ENCODE peak calls at places on chromosome 15, in nine cellular contexts. One of them, this sample, is unnamed. For H3K9me3, the result is how much of the 10 kb centered on the place peaks cover.

GRCh38 chr15:39803016-39803415 is 20.4 kb upstream of the FSIP1 start:
- DNase-seq in body of pancreas: no peak
- DNase-seq in naive thymus-derived CD4-positive, alpha-beta T cell: no peak
- DNase-seq in gastrocnemius medialis: no peak
- DNase-seq in CD8-positive, alpha-beta T cell: no peak
- DNase-seq in tibial artery: no peak
- DNase-seq in H9: no peak
- DNase-seq in astrocyte: no peak
- DNase-seq in A549: no peak
- DNase-seq in this sample: no peak

GRCh38 chr15:41494190-41494921 is 682 bp downstream of the ITPKA start:
- DNase-seq in body of pancreas: peak
- DNase-seq in naive thymus-derived CD4-positive, alpha-beta T cell: peak
- DNase-seq in gastrocnemius medialis: no peak
- DNase-seq in CD8-positive, alpha-beta T cell: peak
- DNase-seq in tibial artery: no peak
- DNase-seq in H9: peak
- DNase-seq in astrocyte: no peak
- DNase-seq in A549: peak
- DNase-seq in this sample: no peak

GRCh38 chr15:23483821-23484299 is 36.8 kb upstream of the GOLGA6L2 start:
- DNase-seq in body of pancreas: no peak
- DNase-seq in naive thymus-derived CD4-positive, alpha-beta T cell: no peak
- DNase-seq in gastrocnemius medialis: no peak
- DNase-seq in CD8-positive, alpha-beta T cell: no peak
- DNase-seq in tibial artery: no peak
- DNase-seq in H9: no peak
- DNase-seq in astrocyte: peak
- DNase-seq in A549: peak
- DNase-seq in this sample: no peak

GRCh38 chr15:75027551-75027950 is 4.2 kb downstream of the PPCDC start:
- DNase-seq in body of pancreas: no peak
- DNase-seq in naive thymus-derived CD4-positive, alpha-beta T cell: no peak
- DNase-seq in gastrocnemius medialis: no peak
- DNase-seq in CD8-positive, alpha-beta T cell: no peak
- DNase-seq in tibial artery: no peak
- DNase-seq in H9: no peak
- DNase-seq in astrocyte: no peak
- DNase-seq in A549: no peak
- DNase-seq in this sample: no peak

GRCh38 chr15:51494411-51495314 is 127.9 kb downstream of the DMXL2 start:
- DNase-seq in body of pancreas: no peak
- DNase-seq in naive thymus-derived CD4-positive, alpha-beta T cell: no peak
- DNase-seq in gastrocnemius medialis: no peak
- DNase-seq in CD8-positive, alpha-beta T cell: no peak
- DNase-seq in tibial artery: no peak
- DNase-seq in H9: no peak
- DNase-seq in astrocyte: peak
- DNase-seq in A549: no peak
- DNase-seq in this sample: no peak

GRCh38 chr15:68608206-68608843 is 29.5 kb downstream of the CORO2B start:
- DNase-seq in body of pancreas: peak
- DNase-seq in naive thymus-derived CD4-positive, alpha-beta T cell: no peak
- DNase-seq in gastrocnemius medialis: peak
- DNase-seq in CD8-positive, alpha-beta T cell: no peak
- DNase-seq in tibial artery: peak
- DNase-seq in H9: peak
- DNase-seq in astrocyte: no peak
- DNase-seq in A549: no peak
- DNase-seq in this sample: no peak

GRCh38 chr15:42940527-42940926 is 19.9 kb upstream of the TTBK2 start:
- DNase-seq in body of pancreas: no peak
- DNase-seq in naive thymus-derived CD4-positive, alpha-beta T cell: no peak
- DNase-seq in gastrocnemius medialis: no peak
- DNase-seq in CD8-positive, alpha-beta T cell: no peak
- DNase-seq in tibial artery: no peak
- DNase-seq in H9: no peak
- DNase-seq in astrocyte: no peak
- DNase-seq in A549: no peak
- DNase-seq in this sample: no peak

GRCh38 chr15:35507932-35508638 is 37.9 kb downstream of the DPH6 start:
- DNase-seq in body of pancreas: no peak
- DNase-seq in naive thymus-derived CD4-positive, alpha-beta T cell: no peak
- DNase-seq in gastrocnemius medialis: no peak
- DNase-seq in CD8-positive, alpha-beta T cell: no peak
- DNase-seq in tibial artery: no peak
- DNase-seq in H9: no peak
- DNase-seq in astrocyte: no peak
- DNase-seq in A549: no peak
- DNase-seq in this sample: no peak

GRCh38 chr15:88897456-88898194 is 2.3 kb upstream of the HAPLN3 start:
- DNase-seq in body of pancreas: peak
- DNase-seq in naive thymus-derived CD4-positive, alpha-beta T cell: peak
- DNase-seq in gastrocnemius medialis: peak
- DNase-seq in CD8-positive, alpha-beta T cell: peak
- DNase-seq in tibial artery: peak
- DNase-seq in H9: no peak
- DNase-seq in astrocyte: peak
- DNase-seq in A549: peak
- DNase-seq in this sample: peak

GRCh38 chr15:36390491-36390890 is 188.9 kb upstream of the CDIN1 start:
- DNase-seq in body of pancreas: no peak
- DNase-seq in naive thymus-derived CD4-positive, alpha-beta T cell: no peak
- DNase-seq in gastrocnemius medialis: no peak
- DNase-seq in CD8-positive, alpha-beta T cell: no peak
- DNase-seq in tibial artery: no peak
- DNase-seq in H9: no peak
- DNase-seq in astrocyte: no peak
- DNase-seq in A549: no peak
- DNase-seq in this sample: no peak

GRCh38 chr15:100121285-100121684 is 220.5 kb downstream of the ADAMTS17 start:
- DNase-seq in body of pancreas: no peak
- DNase-seq in naive thymus-derived CD4-positive, alpha-beta T cell: no peak
- DNase-seq in gastrocnemius medialis: no peak
- DNase-seq in CD8-positive, alpha-beta T cell: no peak
- DNase-seq in tibial artery: no peak
- DNase-seq in H9: no peak
- DNase-seq in astrocyte: no peak
- DNase-seq in A549: no peak
- DNase-seq in this sample: no peak

GRCh38 chr15:57112178-57112577 is 193.7 kb downstream of the TCF12 start:
- DNase-seq in body of pancreas: no peak
- DNase-seq in naive thymus-derived CD4-positive, alpha-beta T cell: no peak
- DNase-seq in gastrocnemius medialis: peak
- DNase-seq in CD8-positive, alpha-beta T cell: no peak
- DNase-seq in tibial artery: no peak
- DNase-seq in H9: no peak
- DNase-seq in astrocyte: peak
- DNase-seq in A549: no peak
- DNase-seq in this sample: no peak

GRCh38 chr15:99857836-99858235 is 124.6 kb upstream of the LYSMD4 start:
- DNase-seq in body of pancreas: no peak
- DNase-seq in naive thymus-derived CD4-positive, alpha-beta T cell: no peak
- DNase-seq in gastrocnemius medialis: no peak
- DNase-seq in CD8-positive, alpha-beta T cell: no peak
- DNase-seq in tibial artery: no peak
- DNase-seq in H9: no peak
- DNase-seq in astrocyte: no peak
- DNase-seq in A549: no peak
- DNase-seq in this sample: no peak

GRCh38 chr15:82122754-82123400 is 77.1 kb upstream of the MEX3B start:
- DNase-seq in body of pancreas: no peak
- DNase-seq in naive thymus-derived CD4-positive, alpha-beta T cell: no peak
- DNase-seq in gastrocnemius medialis: peak
- DNase-seq in CD8-positive, alpha-beta T cell: no peak
- DNase-seq in tibial artery: peak
- DNase-seq in H9: no peak
- DNase-seq in astrocyte: peak
- DNase-seq in A549: peak
- DNase-seq in this sample: no peak

GRCh38 chr15:74614744-74615312 is 808 bp upstream of the CLK3 start:
- DNase-seq in body of pancreas: peak
- DNase-seq in naive thymus-derived CD4-positive, alpha-beta T cell: peak
- DNase-seq in gastrocnemius medialis: peak
- DNase-seq in CD8-positive, alpha-beta T cell: peak
- DNase-seq in tibial artery: peak
- DNase-seq in H9: peak
- DNase-seq in astrocyte: peak
- DNase-seq in A549: peak
- DNase-seq in this sample: peak

GRCh38 chr15:66071621-66072295 is 181.8 kb downstream of the MEGF11 start:
- DNase-seq in body of pancreas: no peak
- DNase-seq in naive thymus-derived CD4-positive, alpha-beta T cell: no peak
- DNase-seq in gastrocnemius medialis: no peak
- DNase-seq in CD8-positive, alpha-beta T cell: no peak
- DNase-seq in tibial artery: no peak
- DNase-seq in H9: no peak
- DNase-seq in astrocyte: peak
- DNase-seq in A549: no peak
- DNase-seq in this sample: no peak

GRCh38 chr15:96362759-96363678 is 32.5 kb downstream of the NR2F2 start:
- DNase-seq in body of pancreas: no peak
- DNase-seq in naive thymus-derived CD4-positive, alpha-beta T cell: no peak
- DNase-seq in gastrocnemius medialis: no peak
- DNase-seq in CD8-positive, alpha-beta T cell: no peak
- DNase-seq in tibial artery: no peak
- DNase-seq in H9: peak
- DNase-seq in astrocyte: no peak
- DNase-seq in A549: no peak
- DNase-seq in this sample: no peak

GRCh38 chr15:59157840-59158700 is 48.6 kb upstream of the LDHAL6B start:
- DNase-seq in body of pancreas: no peak
- DNase-seq in naive thymus-derived CD4-positive, alpha-beta T cell: no peak
- DNase-seq in gastrocnemius medialis: no peak
- DNase-seq in CD8-positive, alpha-beta T cell: no peak
- DNase-seq in tibial artery: no peak
- DNase-seq in H9: no peak
- DNase-seq in astrocyte: no peak
- DNase-seq in A549: no peak
- DNase-seq in this sample: no peak

GRCh38 chr15:63892794-63893441 is 59.2 kb upstream of the HERC1 start:
- DNase-seq in body of pancreas: no peak
- DNase-seq in naive thymus-derived CD4-positive, alpha-beta T cell: peak
- DNase-seq in gastrocnemius medialis: no peak
- DNase-seq in CD8-positive, alpha-beta T cell: peak
- DNase-seq in tibial artery: peak
- DNase-seq in H9: no peak
- DNase-seq in astrocyte: no peak
- DNase-seq in A549: no peak
- DNase-seq in this sample: peak

GRCh38 chr15:63895787-63896218 is 62.1 kb upstream of the HERC1 start:
- DNase-seq in body of pancreas: no peak
- DNase-seq in naive thymus-derived CD4-positive, alpha-beta T cell: no peak
- DNase-seq in gastrocnemius medialis: no peak
- DNase-seq in CD8-positive, alpha-beta T cell: no peak
- DNase-seq in tibial artery: no peak
- DNase-seq in H9: no peak
- DNase-seq in astrocyte: no peak
- DNase-seq in A549: no peak
- DNase-seq in this sample: no peak

GRCh38 chr15:63893866-63894661 is 60.3 kb upstream of the HERC1 start:
- DNase-seq in body of pancreas: no peak
- DNase-seq in naive thymus-derived CD4-positive, alpha-beta T cell: no peak
- DNase-seq in gastrocnemius medialis: peak
- DNase-seq in CD8-positive, alpha-beta T cell: no peak
- DNase-seq in tibial artery: no peak
- DNase-seq in H9: no peak
- DNase-seq in astrocyte: no peak
- DNase-seq in A549: no peak
- DNase-seq in this sample: no peak

GRCh38 chr15:63895194-63895593 is 61.4 kb upstream of the HERC1 start:
- DNase-seq in body of pancreas: no peak
- DNase-seq in naive thymus-derived CD4-positive, alpha-beta T cell: no peak
- DNase-seq in gastrocnemius medialis: no peak
- DNase-seq in CD8-positive, alpha-beta T cell: no peak
- DNase-seq in tibial artery: no peak
- DNase-seq in H9: no peak
- DNase-seq in astrocyte: no peak
- DNase-seq in A549: no peak
- DNase-seq in this sample: no peak

GRCh38 chr15:63894662-63894949 is 60.9 kb upstream of the HERC1 start:
- DNase-seq in body of pancreas: no peak
- DNase-seq in naive thymus-derived CD4-positive, alpha-beta T cell: no peak
- DNase-seq in gastrocnemius medialis: no peak
- DNase-seq in CD8-positive, alpha-beta T cell: no peak
- DNase-seq in tibial artery: no peak
- DNase-seq in H9: no peak
- DNase-seq in astrocyte: no peak
- DNase-seq in A549: no peak
- DNase-seq in this sample: no peak
- H3K9me3 ChIP-seq in body of pancreas: under half
- H3K9me3 ChIP-seq in naive thymus-derived CD4-positive, alpha-beta T cell: under half
- H3K9me3 ChIP-seq in gastrocnemius medialis: under half
- H3K9me3 ChIP-seq in CD8-positive, alpha-beta T cell: under half
- H3K9me3 ChIP-seq in tibial artery: under half
- H3K9me3 ChIP-seq in H9: under half
- H3K9me3 ChIP-seq in astrocyte: under half
- H3K9me3 ChIP-seq in A549: under half
- H3K9me3 ChIP-seq in this sample: under half

DNA sequence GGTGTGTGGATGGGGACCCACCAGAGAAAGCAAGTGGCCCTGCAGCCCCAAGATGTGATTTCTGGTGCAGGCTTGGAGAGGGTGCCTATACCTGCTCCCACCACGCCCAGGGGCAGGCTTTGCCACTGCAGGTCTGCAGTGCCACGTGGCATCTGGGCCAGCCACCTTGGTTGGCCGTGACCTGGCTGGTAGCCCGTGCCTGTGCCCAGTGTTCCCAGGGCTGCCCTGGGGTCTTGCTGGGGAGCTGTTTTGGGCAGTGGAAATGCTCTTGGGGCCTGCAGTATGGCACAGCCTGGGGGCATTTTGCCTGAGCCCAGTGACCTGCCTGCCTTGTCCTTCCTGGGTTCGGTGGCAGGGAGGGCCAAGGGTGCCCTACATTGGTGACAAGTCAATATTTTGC is 203.4 kb downstream of the UBE3A start:
- DNase-seq in body of pancreas: no peak
- DNase-seq in naive thymus-derived CD4-positive, alpha-beta T cell: no peak
- DNase-seq in gastrocnemius medialis: no peak
- DNase-seq in CD8-positive, alpha-beta T cell: no peak
- DNase-seq in tibial artery: no peak
- DNase-seq in H9: no peak
- DNase-seq in astrocyte: no peak
- DNase-seq in A549: no peak
- DNase-seq in this sample: no peak
- H3K9me3 ChIP-seq in body of pancreas: under half
- H3K9me3 ChIP-seq in naive thymus-derived CD4-positive, alpha-beta T cell: under half
- H3K9me3 ChIP-seq in gastrocnemius medialis: under half
- H3K9me3 ChIP-seq in CD8-positive, alpha-beta T cell: under half
- H3K9me3 ChIP-seq in tibial artery: under half
- H3K9me3 ChIP-seq in H9: half or more
- H3K9me3 ChIP-seq in astrocyte: under half
- H3K9me3 ChIP-seq in A549: under half
- H3K9me3 ChIP-seq in this sample: under half

GRCh38 chr15:85525755-85526154 is 145.4 kb downstream of the AKAP13 start:
- DNase-seq in body of pancreas: no peak
- DNase-seq in naive thymus-derived CD4-positive, alpha-beta T cell: no peak
- DNase-seq in gastrocnemius medialis: no peak
- DNase-seq in CD8-positive, alpha-beta T cell: no peak
- DNase-seq in tibial artery: no peak
- DNase-seq in H9: no peak
- DNase-seq in astrocyte: no peak
- DNase-seq in A549: no peak
- DNase-seq in this sample: no peak
- H3K9me3 ChIP-seq in body of pancreas: under half
- H3K9me3 ChIP-seq in naive thymus-derived CD4-positive, alpha-beta T cell: under half
- H3K9me3 ChIP-seq in gastrocnemius medialis: under half
- H3K9me3 ChIP-seq in CD8-positive, alpha-beta T cell: under half
- H3K9me3 ChIP-seq in tibial artery: under half
- H3K9me3 ChIP-seq in H9: under half
- H3K9me3 ChIP-seq in astrocyte: under half
- H3K9me3 ChIP-seq in A549: under half
- H3K9me3 ChIP-seq in this sample: under half

GRCh38 chr15:25207369-25207768 is 231.5 kb downstream of the UBE3A start:
- DNase-seq in body of pancreas: no peak
- DNase-seq in naive thymus-derived CD4-positive, alpha-beta T cell: no peak
- DNase-seq in gastrocnemius medialis: no peak
- DNase-seq in CD8-positive, alpha-beta T cell: no peak
- DNase-seq in tibial artery: no peak
- DNase-seq in H9: no peak
- DNase-seq in astrocyte: no peak
- DNase-seq in A549: no peak
- DNase-seq in this sample: no peak
- H3K9me3 ChIP-seq in body of pancreas: under half
- H3K9me3 ChIP-seq in naive thymus-derived CD4-positive, alpha-beta T cell: under half
- H3K9me3 ChIP-seq in gastrocnemius medialis: under half
- H3K9me3 ChIP-seq in CD8-positive, alpha-beta T cell: under half
- H3K9me3 ChIP-seq in tibial artery: under half
- H3K9me3 ChIP-seq in H9: half or more
- H3K9me3 ChIP-seq in astrocyte: under half
- H3K9me3 ChIP-seq in A549: under half
- H3K9me3 ChIP-seq in this sample: under half